ENCODE peak calls at places on chromosomes 13 and 19, in six cellular contexts. D, P, E, V, X and N are unnamed samples.

GRCh38 chr13:45086484-45086883 is 33.8 kb upstream of the GTF2F2 start:
- DNase-seq in D (no peak), P (no peak), E (no peak), V (no peak), X (no peak), N (no peak)

GRCh38 chr13:75687145-75687763 is 51.1 kb downstream of the LMO7 start:
- DNase-seq in D (peak; percentile 41), P (no peak), E (peak; percentile 37), V (peak; percentile 46), X (no peak), N (peak; percentile 11)

GRCh38 chr13:93248627-93249047 is 22.0 kb downstream of the GPC6 start:
- DNase-seq in D (no peak), P (no peak), E (no peak), V (peak; percentile 92), X (no peak), N (peak; percentile 55)

GRCh38 chr19:44625531-44626066 is 12.2 kb downstream of the IGSF23 start:
- DNase-seq in D (no peak), P (no peak), E (no peak), V (no peak), X (no peak), N (no peak)

GRCh38 chr13:20873348-20873747 is 29.2 kb downstream of the XPO4 start:
- DNase-seq in D (peak; percentile 55), P (no peak), E (no peak), V (no peak), X (no peak), N (no peak)

GRCh38 chr13:101341464-101341863 is 74.8 kb downstream of the NALCN start:
- DNase-seq in D (no peak), P (no peak), E (no peak), V (no peak), X (no peak), N (no peak)

GRCh38 chr19:46731007-46731501 is 14.1 kb upstream of the PRKD2 start:
- DNase-seq in D (peak; percentile 88), P (peak; percentile 63), E (peak; percentile 100), V (no peak), X (no peak), N (peak; percentile 71)

GRCh38 chr13:23159205-23159586 is 21.6 kb upstream of the SGCG start:
- DNase-seq in D (peak; percentile 6), P (peak; percentile 24), E (peak; percentile 50), V (peak; percentile 15), X (no peak), N (no peak)

GRCh38 chr19:53079313-53079924 is 23.8 kb downstream of the ZNF160 start:
- DNase-seq in D (no peak), P (no peak), E (no peak), V (no peak), X (no peak), N (no peak)

GRCh38 chr13:68275758-68276157 is 1045.6 kb upstream of the PCDH9 start:
- DNase-seq in D (no peak), P (no peak), E (no peak), V (no peak), X (no peak), N (no peak)

GRCh38 chr19:1417145-1417544 is 9.8 kb downstream of the DAZAP1 start:
- DNase-seq in D (no peak), P (no peak), E (no peak), V (no peak), X (no peak), N (no peak)

GRCh38 chr13:84362777-84363176 is 480.5 kb upstream of the SLITRK1 start:
- DNase-seq in D (no peak), P (no peak), E (no peak), V (no peak), X (no peak), N (no peak)

GRCh38 chr13:98509271-98510155 is 67.4 kb downstream of the STK24 start:
- DNase-seq in D (peak; percentile 95), P (peak; percentile 28), E (peak; percentile 92), V (peak; percentile 30), X (peak; percentile 79), N (peak; percentile 89)
- TF ChIP-seq MYC in D (no peak), P (no peak), E (peak; percentile 46), V (no peak), X (no peak), N (no peak)

GRCh38 chr13:110627351-110627750 is 12.0 kb downstream of the NAXD start:
- DNase-seq in D (no peak), P (no peak), E (no peak), V (no peak), X (no peak), N (no peak)

GRCh38 chr13:110627761-110628476 is 12.6 kb downstream of the NAXD start:
- DNase-seq in D (no peak), P (no peak), E (no peak), V (no peak), X (no peak), N (no peak)

GRCh38 chr13:110626510-110626909 is 11.2 kb downstream of the NAXD start:
- DNase-seq in D (no peak), P (no peak), E (no peak), V (no peak), X (no peak), N (no peak)

GRCh38 chr13:110625771-110626321 is 10.5 kb downstream of the NAXD start:
- DNase-seq in D (no peak), P (no peak), E (no peak), V (no peak), X (no peak), N (no peak)

DNA sequence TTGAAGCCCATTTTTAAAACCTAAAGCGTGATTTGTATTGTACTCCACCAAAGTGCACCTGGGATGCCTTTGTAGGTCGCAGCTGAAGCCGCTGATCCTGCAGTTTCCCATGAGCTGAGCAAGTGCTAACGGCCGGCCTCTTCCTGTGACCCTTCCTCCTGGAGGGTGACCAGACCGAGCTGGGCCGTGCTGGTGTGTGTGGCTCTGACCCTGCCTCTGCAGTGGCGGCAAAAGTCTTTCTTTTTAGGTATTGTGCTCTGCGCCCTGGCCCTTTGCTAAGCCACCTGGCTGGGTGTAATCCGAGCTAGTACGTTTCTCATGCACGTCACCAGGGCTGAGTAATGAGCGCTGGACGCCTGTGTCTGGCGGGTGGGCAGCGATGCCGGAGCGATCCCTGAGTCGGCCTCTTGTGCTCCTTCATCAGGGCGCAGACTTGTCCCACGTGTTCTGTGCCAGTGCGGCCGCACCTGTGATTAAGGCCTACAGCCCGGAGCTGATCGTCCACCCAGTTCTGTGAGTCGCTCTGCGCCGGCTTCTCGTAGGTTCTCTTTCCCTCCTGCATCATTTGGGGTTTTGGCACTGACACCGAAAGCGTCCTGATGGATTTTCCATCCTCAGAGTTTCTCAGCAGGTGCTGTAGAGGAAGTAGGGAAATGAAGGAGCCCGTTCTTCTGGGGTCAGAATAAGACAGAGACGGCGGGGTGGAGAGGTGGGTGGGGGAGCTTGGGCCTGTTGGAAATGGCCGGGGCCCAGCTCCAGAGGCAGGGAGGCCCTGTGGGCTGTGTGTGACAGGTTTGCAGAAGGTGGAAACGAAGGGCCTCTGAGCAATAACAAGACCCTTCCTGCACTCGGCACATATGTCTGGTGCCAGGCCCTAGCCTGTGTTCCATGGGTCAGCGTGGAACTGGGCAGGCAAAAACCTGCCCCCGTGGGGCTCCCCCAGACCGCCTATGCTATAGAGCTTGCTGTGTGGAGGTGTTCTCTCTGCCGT is 9.7 kb downstream of the NAXD start:
- DNase-seq in D (no peak), P (no peak), E (no peak), V (no peak), X (no peak), N (no peak)
- TF ChIP-seq MYC in D (no peak), P (no peak), E (no peak), V (no peak), X (no peak), N (no peak)

GRCh38 chr19:38640368-38640767 is 7.1 kb upstream of the ACTN4 start:
- DNase-seq in D (peak; percentile 30), P (no peak), E (no peak), V (no peak), X (no peak), N (no peak)
- TF ChIP-seq MYC in D (no peak), P (no peak), E (no peak), V (no peak), X (no peak), N (no peak)

GRCh38 chr19:12969292-12969988 is at the start of gene DAND5:
- DNase-seq in D (no peak), P (no peak), E (no peak), V (no peak), X (no peak), N (no peak)
- TF ChIP-seq MYC in D (no peak), P (no peak), E (no peak), V (no peak), X (no peak), N (no peak)

DNA sequence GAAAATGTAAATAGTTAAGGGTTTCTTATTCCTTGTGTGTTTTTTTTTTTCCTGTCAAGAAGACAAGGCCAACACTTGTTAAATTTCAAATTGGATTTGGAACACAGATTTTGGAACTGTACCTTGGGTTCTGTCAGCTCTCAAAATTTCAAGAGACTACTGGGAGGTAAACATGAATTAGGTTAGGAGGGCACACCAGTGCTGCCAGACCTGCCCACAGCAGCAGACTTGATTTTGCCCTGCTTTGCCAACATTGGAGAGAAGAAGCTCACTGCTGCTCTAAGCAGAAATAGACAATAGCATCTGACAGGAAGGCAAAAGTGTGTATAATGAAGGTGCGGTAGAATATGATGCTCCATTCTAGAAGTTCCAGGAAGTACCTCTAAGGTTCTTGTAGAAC is 121.7 kb downstream of the NHLRC3 start:
- DNase-seq in D (no peak), P (no peak), E (no peak), V (no peak), X (no peak), N (no peak)
- TF ChIP-seq MYC in D (no peak), P (no peak), E (no peak), V (no peak), X (no peak), N (no peak)